ENCODE peak calls at places on chromosome 6, in four cellular contexts. K is A549, D is epithelial cell of proximal tubule, R is cardiac fibroblast. A is an unnamed sample.

GRCh38 chr6:48714286-48715049 is 603.5 kb upstream of the PTCHD4 start:
- DNase-seq in K (no peak), R (no peak), D (no peak), A (no peak)

GRCh38 chr6:143772110-143772509 is 71.0 kb upstream of the LTV1 start:
- DNase-seq in K (no peak), D (no peak), R (no peak), A (no peak)

GRCh38 chr6:100460650-100461204 is 4.0 kb downstream of the SIM1 start:
- DNase-seq in D (no peak), R (no peak), K (peak; percentile 28), A (no peak)

GRCh38 chr6:122400121-122400450 is 634 bp downstream of the HSF2 start:
- DNase-seq in D (no peak), R (peak; percentile 15), K (peak; percentile 13), A (no peak)

GRCh38 chr6:20631525-20631924 is 97.3 kb downstream of the CDKAL1 start:
- DNase-seq in R (peak; percentile 31), K (no peak), D (no peak), A (no peak)

GRCh38 chr6:44652551-44652950 is 265.0 kb downstream of the CDC5L start:
- DNase-seq in R (no peak), D (no peak), K (no peak), A (no peak)

GRCh38 chr6:125670586-125670985 is 78.8 kb upstream of the HEY2 start:
- DNase-seq in D (no peak), R (no peak), K (no peak), A (no peak)

GRCh38 chr6:5843078-5843477 is 163.6 kb downstream of the NRN1 start:
- DNase-seq in R (no peak), K (no peak), D (no peak), A (no peak)

GRCh38 chr6:14258695-14259655 is 141.4 kb downstream of the CD83 start:
- DNase-seq in R (no peak), K (no peak), D (no peak), A (no peak)

GRCh38 chr6:128882991-128883571 is at the start of gene LAMA2:
- DNase-seq in D (no peak), R (peak; percentile 87), K (no peak), A (no peak)

GRCh38 chr6:151524059-151524458 is 30.2 kb downstream of the CCDC170 start:
- DNase-seq in K (no peak), D (no peak), R (no peak), A (no peak)

GRCh38 chr6:130632288-130632687 is 194.9 kb upstream of the SMLR1 start:
- DNase-seq in D (no peak), R (no peak), K (no peak), A (no peak)

GRCh38 chr6:39882567-39882953 is 51.7 kb downstream of the MOCS1 start:
- DNase-seq in R (peak; percentile 98), K (no peak), D (peak; percentile 41), A (no peak)

GRCh38 chr6:119626884-119627619 is 277.5 kb upstream of the MAN1A1 start:
- DNase-seq in R (no peak), D (no peak), K (no peak), A (no peak)

GRCh38 chr6:45599053-45599452 is 221.3 kb upstream of the SUPT3H start:
- DNase-seq in R (no peak), D (no peak), K (no peak), A (no peak)

GRCh38 chr6:32700391-32701040 is 34.1 kb upstream of the HLA-DQB1 start:
- DNase-seq in R (peak; percentile 76), K (peak; percentile 19), D (peak; percentile 22), A (no peak)

GRCh38 chr6:10516953-10517352 is 4.2 kb upstream of the GCNT2 start:
- DNase-seq in K (no peak), R (no peak), D (no peak), A (no peak)

GRCh38 chr6:107820571-107821261 is 3.4 kb downstream of the SCML4 start:
- DNase-seq in R (peak; percentile 37), K (no peak), D (peak; percentile 38), A (peak; percentile 42)

GRCh38 chr6:117169060-117169635 is 96.2 kb upstream of the VGLL2 start:
- DNase-seq in K (no peak), R (no peak), D (no peak), A (no peak)

GRCh38 chr6:2799936-2800527 is 34.8 kb downstream of the WRNIP1 start:
- DNase-seq in K (no peak), R (no peak), D (no peak), A (no peak)

GRCh38 chr6:150301871-150302800 is 66.7 kb upstream of the IYD start:
- DNase-seq in D (peak; percentile 65), K (peak; percentile 30), R (peak; percentile 59), A (no peak)

GRCh38 chr6:157715766-157716171 is 107.3 kb upstream of the SNX9 start:
- DNase-seq in K (no peak), R (peak; percentile 98), D (no peak), A (no peak)

GRCh38 chr6:156009656-156010055 is 554.0 kb upstream of the NOX3 start:
- DNase-seq in K (no peak), D (no peak), R (no peak), A (no peak)

GRCh38 chr6:163463180-163463579 is 48.7 kb downstream of the QKI start:
- DNase-seq in K (no peak), D (no peak), R (no peak), A (no peak)

GRCh38 chr6:33779305-33779704 is 9.6 kb downstream of the LEMD2 start:
- DNase-seq in D (no peak), K (no peak), R (no peak), A (no peak)